ENCODE peak calls at places on chromosomes 3 and 15, in six cellular contexts. H is cardiac muscle cell, E is A549, A is mucosa of descending colon, J is fibroblast of pulmonary artery, Q is tibial artery. B is an unnamed sample.

GRCh38 chr15:67013696-67014095 is 51.7 kb upstream of the SMAD3 start:
- DNase-seq in A (no peak), H (no peak), E (no peak), Q (no peak), J (peak; percentile 65), B (no peak)

GRCh38 chr15:44813231-44813630 is 76.9 kb downstream of the TRIM69 start:
- DNase-seq in E (no peak), J (no peak), H (no peak), Q (no peak), A (no peak), B (no peak)

GRCh38 chr15:52262364-52262763 is 33.2 kb downstream of the MYO5C start:
- DNase-seq in E (no peak), Q (no peak), H (no peak), A (no peak), J (no peak), B (no peak)

GRCh38 chr15:35533130-35534110 is 12.5 kb downstream of the DPH6 start:
- DNase-seq in H (no peak), A (no peak), Q (no peak), E (no peak), J (no peak), B (no peak)

GRCh38 chr3:85554153-85554552 is 595.4 kb downstream of the CADM2 start:
- DNase-seq in E (no peak), Q (no peak), J (no peak), H (no peak), A (no peak), B (no peak)

GRCh38 chr15:39578851-39579486 is 1.9 kb upstream of the THBS1 start:
- DNase-seq in Q (no peak), H (peak; percentile 36), E (peak; percentile 17), J (peak; percentile 65), A (no peak), B (no peak)

GRCh38 chr15:100900136-100900894 is 18.8 kb upstream of the LRRK1 start:
- DNase-seq in E (no peak), A (peak; percentile 74), Q (no peak), J (no peak), H (no peak), B (no peak)

GRCh38 chr3:131047582-131047981 is 20.9 kb downstream of the NEK11 start:
- DNase-seq in Q (no peak), A (no peak), J (no peak), E (no peak), H (no peak), B (no peak)

GRCh38 chr3:193791041-193792032 is 198.3 kb downstream of the OPA1 start:
- DNase-seq in J (no peak), H (peak; percentile 22), Q (no peak), E (no peak), A (no peak), B (no peak)

GRCh38 chr15:75677601-75678323 is 30.1 kb downstream of the SNX33 start:
- DNase-seq in E (no peak), A (no peak), J (no peak), H (no peak), Q (no peak), B (no peak)

GRCh38 chr3:193905993-193906396 is 230.0 kb upstream of the HES1 start:
- DNase-seq in H (no peak), Q (no peak), E (no peak), J (no peak), A (no peak), B (no peak)

GRCh38 chr3:159761377-159761776 is 227.3 kb upstream of the IL12A start:
- DNase-seq in A (no peak), E (no peak), J (peak; percentile 47), H (no peak), Q (peak; percentile 83), B (no peak)

GRCh38 chr3:58588030-58588614 is 10.9 kb upstream of the FAM107A start:
- DNase-seq in E (no peak), H (peak; percentile 85), J (peak; percentile 61), Q (no peak), A (no peak), B (no peak)

GRCh38 chr3:14486460-14486859 is 53.7 kb downstream of the GRIP2 start:
- DNase-seq in J (no peak), Q (no peak), A (no peak), E (no peak), H (no peak), B (no peak)

GRCh38 chr15:26869628-26870027 is 2.8 kb downstream of the GABRA5 start:
- DNase-seq in A (no peak), J (no peak), Q (no peak), E (no peak), H (no peak), B (no peak)

GRCh38 chr15:62277816-62278394 is 112.8 kb upstream of the C2CD4B start:
- DNase-seq in Q (no peak), E (no peak), A (no peak), J (no peak), H (no peak), B (no peak)

GRCh38 chr3:46932455-46933225 is 43.9 kb downstream of the CCDC12 start:
- DNase-seq in H (no peak), E (no peak), J (no peak), Q (peak; percentile 52), A (no peak), B (peak; percentile 42)

GRCh38 chr3:46933261-46933660 is 43.3 kb downstream of the CCDC12 start:
- DNase-seq in A (no peak), Q (peak; percentile 60), H (no peak), E (no peak), J (no peak), B (no peak)

GRCh38 chr3:46930176-46930944 is 46.2 kb downstream of the CCDC12 start:
- DNase-seq in A (peak; percentile 59), H (no peak), Q (peak; percentile 65), J (no peak), E (no peak), B (peak; percentile 81)

GRCh38 chr3:46930945-46931403 is 45.6 kb downstream of the CCDC12 start:
- DNase-seq in A (peak; percentile 22), H (no peak), J (no peak), Q (peak; percentile 63), E (no peak), B (no peak)

DNA sequence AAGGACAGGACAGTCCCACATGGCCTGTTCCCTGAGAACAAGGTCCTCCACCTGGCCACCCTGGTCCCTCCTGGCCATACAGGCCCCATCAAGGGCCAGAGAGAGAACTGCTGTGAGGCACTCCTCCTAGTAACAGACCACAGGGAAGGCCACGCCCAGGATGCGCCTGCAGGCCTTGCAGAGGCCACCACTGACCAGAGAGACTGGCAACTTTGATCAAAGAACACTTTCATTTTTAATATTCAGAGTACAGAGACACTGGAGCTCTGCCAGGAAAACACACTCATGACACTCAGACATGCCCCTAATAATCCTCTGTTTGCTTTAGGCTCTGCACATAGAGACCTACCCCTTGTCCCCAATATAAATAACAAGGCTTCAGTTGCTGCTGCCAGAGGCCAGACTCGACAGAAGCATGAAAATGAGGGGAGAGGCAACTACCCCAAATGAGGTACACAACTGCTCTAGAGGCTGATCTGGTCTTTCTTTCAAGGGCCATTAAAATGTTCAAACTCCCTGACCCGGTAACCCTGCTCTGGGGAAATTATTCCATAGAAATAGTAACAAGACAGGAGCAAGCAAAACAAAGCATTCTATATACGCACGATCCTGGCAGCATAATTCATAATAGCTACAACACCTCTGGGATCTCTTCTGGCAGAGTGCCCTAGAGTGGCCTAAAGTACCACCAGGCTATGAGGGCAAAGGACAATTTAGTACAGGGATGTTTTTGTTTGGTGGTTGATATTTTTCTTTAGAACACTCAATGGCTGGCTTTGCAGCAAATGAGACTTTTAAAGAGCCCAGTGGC is 44.7 kb downstream of the CCDC12 start:
- DNase-seq in H (no peak), J (peak; percentile 38), E (no peak), Q (peak; percentile 74), A (peak; percentile 88), B (peak; percentile 78)
- TF ChIP-seq CTCF in H (no peak), J (no peak), E (no peak), Q (no peak), A (no peak), B (no peak)

DNA sequence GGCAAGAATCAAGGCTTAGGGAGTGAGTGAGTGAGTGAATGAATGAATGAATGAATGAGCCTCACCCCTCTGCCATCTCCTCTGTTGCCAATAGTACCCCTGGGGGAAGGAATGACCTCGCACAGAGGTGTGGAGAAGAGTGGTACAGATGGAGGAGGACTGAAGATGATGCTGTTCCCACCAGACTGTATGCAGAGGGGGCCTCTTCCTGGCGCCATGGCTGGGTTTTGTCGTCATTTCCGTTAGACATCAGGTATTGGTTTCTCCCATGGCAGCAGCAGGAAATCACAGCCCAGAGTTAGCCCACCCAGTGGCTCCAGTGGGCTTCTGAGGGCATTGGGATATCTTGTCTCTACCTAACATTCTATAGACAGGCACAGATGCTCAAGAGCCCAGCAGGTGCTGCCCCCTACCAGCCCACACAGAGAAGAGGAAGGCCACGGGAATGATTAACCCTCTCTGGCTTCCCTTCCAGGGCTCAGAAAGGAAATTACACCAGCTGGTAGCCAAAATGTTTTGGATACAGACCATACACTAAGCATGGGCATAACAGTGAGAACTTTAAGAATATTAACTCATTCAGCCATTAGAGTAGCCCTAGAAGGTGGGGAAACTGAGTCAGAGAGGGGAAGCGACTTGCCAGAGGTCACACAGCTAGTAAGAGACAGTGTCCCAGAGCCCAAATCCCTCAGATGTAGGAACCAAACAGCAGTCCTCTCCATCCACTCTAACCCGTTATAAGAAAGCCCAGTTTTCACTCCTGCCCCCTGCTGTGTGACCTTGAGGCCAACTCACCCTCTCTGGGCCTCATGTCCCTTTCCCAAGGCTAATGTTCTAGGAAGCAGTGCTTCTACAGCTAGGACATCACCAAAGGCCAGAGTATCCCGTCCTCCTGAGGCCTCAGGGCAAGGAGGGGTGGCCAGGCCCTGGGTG is 109.6 kb upstream of the SLC6A11 start:
- DNase-seq in E (no peak), A (no peak), Q (no peak), J (no peak), H (no peak), B (peak; percentile 22)
- TF ChIP-seq CTCF in E (no peak), A (no peak), Q (no peak), J (no peak), H (no peak), B (no peak)

DNA sequence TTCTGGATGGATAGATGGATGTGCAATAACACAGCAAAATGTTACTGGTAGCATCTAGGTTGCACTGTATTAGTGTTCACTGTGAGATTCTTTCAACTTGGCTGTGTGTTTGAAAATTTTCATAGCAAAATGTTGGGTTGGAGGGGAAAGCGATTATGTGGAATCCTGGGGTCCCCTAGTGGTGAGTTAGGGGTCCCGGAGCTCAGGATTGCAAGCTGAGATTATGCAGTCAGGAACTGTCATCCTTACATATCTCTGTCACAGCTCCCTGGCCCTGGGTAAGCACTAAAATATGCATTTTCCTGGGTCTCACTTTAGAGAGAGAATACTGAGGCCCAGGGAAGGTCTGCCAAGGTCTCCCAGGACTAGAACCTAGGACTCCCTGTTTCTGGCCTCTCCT is 77.2 kb downstream of the CEMIP start:
- DNase-seq in A (no peak), Q (no peak), E (peak; percentile 41), H (no peak), J (no peak), B (no peak)
- TF ChIP-seq CTCF in A (no peak), Q (no peak), E (peak; percentile 37), H (peak; percentile 23), J (peak; percentile 12), B (peak; percentile 22)

DNA sequence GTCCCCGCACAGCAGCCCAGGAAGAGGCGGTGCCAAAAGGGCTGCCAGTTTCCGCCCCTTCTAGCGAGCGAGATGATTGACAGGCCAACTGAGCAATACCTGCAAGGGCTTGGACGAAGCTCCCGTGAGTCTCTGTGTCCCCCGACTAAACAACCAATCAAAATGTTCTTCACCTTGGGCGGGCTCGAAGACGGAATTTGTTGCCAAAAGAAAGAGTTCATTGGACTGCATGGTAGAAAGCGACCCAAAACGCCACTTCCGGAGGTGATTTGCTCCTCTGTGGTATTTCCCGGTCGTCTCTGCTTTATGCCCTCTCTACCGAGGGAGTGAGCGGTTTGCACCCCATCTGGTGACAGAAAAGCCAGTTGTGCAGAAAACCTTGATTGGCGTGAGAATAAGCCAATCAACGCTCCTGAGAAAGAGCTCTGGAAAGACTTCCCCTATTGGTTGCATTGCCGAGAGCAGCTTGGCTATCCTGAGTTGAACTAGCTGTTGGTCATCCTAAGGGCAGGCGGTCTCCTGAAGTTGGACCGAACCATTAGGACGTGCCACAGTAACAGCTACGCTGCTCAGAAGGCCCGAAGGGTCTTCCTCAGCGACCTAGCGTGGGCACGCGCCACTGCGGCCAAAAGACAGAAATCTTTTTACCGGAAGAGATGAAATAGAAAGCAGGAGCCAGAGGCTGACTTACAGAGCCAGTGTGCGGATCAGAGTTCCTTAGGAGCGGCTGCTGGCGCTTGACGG is 545 bp upstream of the UBP1 start:
- DNase-seq in Q (peak; percentile 100), H (peak; percentile 100), A (peak; percentile 83), J (peak; percentile 100), E (peak; percentile 99), B (peak; percentile 99)
- TF ChIP-seq CTCF in Q (no peak), H (peak; percentile 4), A (no peak), J (no peak), E (no peak), B (no peak)